ENCODE peak calls at places on chromosomes 2 and 18, in four cellular contexts. J is IMR-90, N is PC-3, B is right atrium auricular region. I is an unnamed sample.
A peak's percentile ranks its signal among the peaks of the same experiment; 100 is the strongest.

GRCh38 chr2:75853441-75853840 is 142.7 kb upstream of the GCFC2 start:
- DNase-seq in J (no peak), N (no peak), B (no peak), I (no peak)

GRCh38 chr18:47254341-47254939 is 3.0 kb upstream of the SKOR2 start:
- DNase-seq in J (peak; percentile 22), N (peak; percentile 8), B (no peak), I (no peak)

GRCh38 chr2:106540886-106541285 is 53.7 kb downstream of the CD8B2 start:
- DNase-seq in J (no peak), N (no peak), B (no peak), I (no peak)

GRCh38 chr2:120874401-120874821 is 138.7 kb downstream of the GLI2 start:
- DNase-seq in J (no peak), N (no peak), B (no peak), I (no peak)

GRCh38 chr2:219689676-219690628 is 62.5 kb downstream of the SLC4A3 start:
- DNase-seq in J (peak; percentile 74), N (peak; percentile 79), B (no peak), I (no peak)

GRCh38 chr2:30470426-30470825 is 23.4 kb downstream of the LCLAT1 start:
- DNase-seq in J (no peak), N (no peak), B (no peak), I (no peak)

GRCh38 chr2:224711859-224712258 is 4.3 kb downstream of the CCDC195 start:
- DNase-seq in J (no peak), N (no peak), B (no peak), I (no peak)

GRCh38 chr18:5890606-5891360 is 4.5 kb downstream of the TMEM200C start:
- DNase-seq in J (no peak), N (peak; percentile 56), B (no peak), I (no peak)

GRCh38 chr2:65436825-65437221 is 4.4 kb upstream of the SPRED2 start:
- DNase-seq in J (no peak), N (no peak), B (no peak), I (no peak)

GRCh38 chr2:45860136-45861106 is 208.9 kb downstream of the PRKCE start:
- DNase-seq in J (peak; percentile 38), N (no peak), B (peak; percentile 63), I (no peak)

GRCh38 chr18:22199005-22199404 is 29.6 kb downstream of the GATA6 start:
- DNase-seq in J (no peak), N (no peak), B (no peak), I (no peak)

GRCh38 chr18:62767321-62767720 is 52.0 kb downstream of the PHLPP1 start:
- DNase-seq in J (no peak), N (peak; percentile 23), B (no peak), I (no peak)

GRCh38 chr2:180604077-180604476 is 376.3 kb upstream of the UBE2E3 start:
- DNase-seq in J (peak; percentile 15), N (peak; percentile 62), B (no peak), I (no peak)

GRCh38 chr18:75811156-75811555 is 383.7 kb upstream of the SMIM21 start:
- DNase-seq in J (no peak), N (no peak), B (no peak), I (no peak)

GRCh38 chr2:159151198-159152118 is 135.0 kb downstream of the WDSUB1 start:
- DNase-seq in J (no peak), N (no peak), B (no peak), I (no peak)

GRCh38 chr2:52897511-52898085 is 870.0 kb upstream of the CHAC2 start:
- DNase-seq in J (no peak), N (no peak), B (no peak), I (no peak)

DNA sequence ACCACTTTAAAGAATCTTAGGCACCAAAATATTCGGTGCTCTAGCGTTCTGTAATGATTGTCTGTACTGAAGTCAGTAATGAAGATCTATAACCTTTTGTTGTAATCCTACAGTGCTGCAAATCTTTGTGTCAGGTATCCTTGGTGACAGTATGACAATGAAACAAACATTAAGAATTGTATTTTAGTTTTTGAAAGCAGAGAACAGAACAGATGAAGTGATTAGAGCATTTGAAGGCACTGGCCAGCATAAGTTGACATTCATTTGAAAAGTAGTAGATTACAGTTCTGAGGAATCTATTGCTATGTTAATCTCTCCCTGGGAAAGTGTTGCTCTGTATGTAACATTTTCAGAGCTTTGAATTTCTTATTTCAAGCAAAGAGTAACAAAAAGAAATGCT is 451.2 kb downstream of the NUP35 start:
- DNase-seq in J (no peak), N (no peak), B (no peak), I (no peak)
- H3K4me3 ChIP-seq in J (no peak overlapping the region), N (no peak overlapping the region), B (no peak overlapping the region), I (no peak overlapping the region)

DNA sequence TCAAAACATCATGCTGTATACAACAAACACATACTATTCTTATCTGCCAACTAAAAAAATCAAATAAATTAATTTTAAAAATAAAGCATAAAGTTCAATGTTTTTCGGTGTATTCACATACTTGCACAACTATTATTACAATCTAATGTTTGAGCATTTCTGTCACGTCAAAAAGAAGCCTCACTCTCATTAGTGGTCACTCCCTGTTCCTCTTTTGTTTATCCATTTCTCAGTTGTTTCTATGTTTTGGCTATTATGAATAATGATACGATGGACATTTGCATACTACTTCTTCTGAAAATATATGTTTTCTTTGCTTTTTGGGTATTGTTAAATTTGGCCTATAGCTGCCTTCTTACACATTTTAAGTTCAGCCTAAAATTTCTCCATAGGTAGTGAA is 773.0 kb upstream of the HS6ST1 start:
- DNase-seq in J (no peak), N (no peak), B (no peak), I (no peak)
- TF ChIP-seq CTCF in J (no peak), N (no peak), B (no peak), I (no peak)

GRCh38 chr2:66689456-66690051 is 254.6 kb downstream of the MEIS1 start:
- DNase-seq in J (no peak), N (no peak), B (no peak), I (no peak)

GRCh38 chr2:66684289-66684688 is 249.4 kb downstream of the MEIS1 start:
- DNase-seq in J (peak; percentile 47), N (peak; percentile 68), B (no peak), I (no peak)

GRCh38 chr2:66683599-66683998 is 248.7 kb downstream of the MEIS1 start:
- DNase-seq in J (no peak), N (no peak), B (no peak), I (no peak)

GRCh38 chr2:66688951-66689350 is 254.0 kb downstream of the MEIS1 start:
- DNase-seq in J (no peak), N (no peak), B (no peak), I (no peak)

DNA sequence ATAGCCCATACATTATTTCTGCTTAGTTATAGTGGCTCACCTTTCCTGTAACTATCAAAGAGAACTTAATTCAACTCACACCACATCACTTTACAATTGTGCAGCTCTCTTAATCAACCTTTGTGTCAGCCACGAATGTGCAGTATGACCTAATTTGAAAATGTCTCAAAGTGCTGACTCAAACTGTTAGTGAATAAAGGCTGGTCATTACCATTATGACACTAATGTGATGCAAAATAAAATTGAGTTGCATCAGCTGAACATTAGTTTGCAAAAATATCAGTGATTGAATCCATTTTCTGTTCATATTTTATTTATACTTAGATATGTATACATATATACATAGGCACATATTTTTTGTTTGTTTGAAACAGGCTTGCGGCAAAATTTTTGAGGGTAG is 251.8 kb downstream of the MEIS1 start:
- DNase-seq in J (peak; percentile 23), N (no peak), B (no peak), I (no peak)
- H3K27me3 ChIP-seq in J (no peaks in the 10 kb centered on the region), N (peaks cover 57% of the 10 kb centered on the region), B (no peaks in the 10 kb centered on the region), I (no peaks in the 10 kb centered on the region)

GRCh38 chr18:70292628-70293027 is 3.8 kb downstream of the SOCS6 start:
- DNase-seq in J (no peak), N (no peak), B (no peak), I (no peak)

GRCh38 chr18:70288851-70289328 is at the start of gene SOCS6:
- DNase-seq in J (peak; percentile 66), N (peak; percentile 63), B (no peak), I (peak; percentile 4)

GRCh38 chr18:70291295-70291574 is 2.4 kb downstream of the SOCS6 start:
- DNase-seq in J (no peak), N (no peak), B (no peak), I (no peak)

GRCh38 chr18:70289351-70290330 is 796 bp downstream of the SOCS6 start:
- DNase-seq in J (peak; percentile 31), N (peak; percentile 26), B (no peak), I (no peak)

DNA sequence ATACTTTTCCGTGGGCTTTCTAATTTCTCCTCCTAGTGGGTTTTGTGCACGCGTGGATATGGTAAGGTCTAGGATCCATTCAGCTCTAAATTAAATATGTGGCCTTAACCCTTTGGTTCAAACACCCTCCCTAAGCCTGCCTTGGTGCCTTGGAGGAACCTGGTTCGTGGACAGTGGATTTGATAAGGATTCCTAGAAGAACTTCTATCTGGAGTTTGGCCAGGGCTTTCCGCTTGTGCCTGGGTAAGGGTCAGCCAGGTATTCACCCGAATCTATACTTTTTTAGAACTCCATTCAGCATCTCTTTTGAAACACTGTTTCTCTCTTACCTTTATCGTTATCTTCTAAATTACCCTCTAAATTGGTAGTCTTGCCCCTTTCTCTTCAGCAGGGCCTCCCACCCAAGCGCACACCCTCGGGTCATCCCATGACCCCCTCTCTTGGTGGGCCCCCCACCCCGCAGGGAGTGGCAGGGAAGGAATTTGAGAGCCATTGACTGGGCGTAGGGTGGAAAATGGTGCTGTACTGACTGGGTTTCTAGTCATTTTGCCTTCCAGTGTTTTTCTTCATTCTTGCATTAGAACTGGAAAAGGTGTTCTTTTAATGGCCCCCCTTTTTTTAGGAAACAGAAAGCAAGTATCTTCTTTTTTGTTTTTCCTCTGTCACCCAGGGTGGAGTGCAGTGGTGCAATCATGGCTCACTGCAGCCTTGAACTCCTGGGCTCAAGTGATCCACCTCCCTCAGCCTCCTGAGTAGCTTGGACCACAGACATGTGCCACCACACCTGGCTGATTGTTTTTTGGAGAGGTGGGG is 1.8 kb downstream of the SOCS6 start:
- DNase-seq in J (no peak), N (no peak), B (no peak), I (no peak)
- H3K4me3 ChIP-seq in J (peak overlapping the region; percentile 53), N (peak overlapping the region; percentile 86), B (peak overlapping the region; percentile 6), I (peak overlapping the region; percentile 85)

GRCh38 chr2:191051825-191052778 is 38.1 kb upstream of the STAT1 start:
- DNase-seq in J (peak; percentile 74), N (peak; percentile 79), B (no peak), I (no peak)
- TF ChIP-seq CTCF in J (peak; percentile 76), N (peak; percentile 83), B (peak; percentile 69), I (peak; percentile 67)

DNA sequence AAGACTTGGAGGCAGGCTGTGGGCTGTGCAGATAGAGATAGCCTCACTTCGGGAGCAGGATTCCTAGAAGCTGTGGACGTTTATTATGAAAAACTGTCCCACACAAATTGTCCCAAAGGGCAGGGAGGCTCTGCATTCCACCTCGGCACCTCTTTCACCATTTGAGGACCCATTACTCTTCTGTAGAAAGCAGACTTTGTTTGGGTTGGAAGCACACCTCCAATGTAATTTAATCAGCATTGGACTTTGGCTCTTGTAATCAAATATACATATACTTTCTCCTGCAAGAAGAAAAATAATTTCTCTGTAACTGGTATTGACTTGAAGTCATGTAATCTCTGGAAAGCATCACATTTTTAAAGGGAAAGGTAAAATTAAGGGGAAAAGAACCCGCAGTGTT is 8.5 kb downstream of the ONECUT2 start:
- DNase-seq in J (no peak), N (no peak), B (no peak), I (no peak)
- H3K27me3 ChIP-seq in J (peaks cover 51% of the 10 kb centered on the region), N (no peaks in the 10 kb centered on the region), B (peaks cover 30% of the 10 kb centered on the region), I (peaks cover 31% of the 10 kb centered on the region)

DNA sequence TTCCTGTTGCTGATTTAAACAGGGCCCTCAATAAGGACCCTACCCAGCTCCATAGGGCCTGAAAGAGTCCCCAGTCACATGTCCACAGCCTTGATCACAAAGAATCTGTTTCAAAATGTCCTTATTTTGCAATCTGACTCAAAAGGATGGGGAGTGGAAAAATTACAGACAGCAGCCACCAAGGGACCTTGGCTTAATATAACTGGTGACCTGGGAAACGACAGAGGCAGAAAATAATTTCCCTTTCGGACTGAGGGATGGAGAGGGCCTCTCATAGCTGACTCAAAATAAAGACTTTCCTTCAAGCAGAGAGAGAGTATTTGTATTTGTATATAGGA is 119.6 kb upstream of the STPG4 start:
- DNase-seq in J (no peak), N (no peak), B (no peak), I (no peak)
- H3K4me3 ChIP-seq in J (no peak overlapping the region), N (no peak overlapping the region), B (no peak overlapping the region), I (no peak overlapping the region)

I was measured in esophagus squamous epithelium.